ENCODE peak calls at places on chromosomes 11 and 22, in eight cellular contexts. I, B, Q, X, G, O, Y and Z are unnamed samples.
A peak's percentile ranks its signal among the peaks of the same experiment; 100 is the strongest.

GRCh38 chr22:47456031-47456430 is 693.6 kb downstream of the TBC1D22A start:
- DNase-seq in I (no peak), B (no peak), Q (no peak), X (no peak), G (no peak), O (no peak), Y (no peak), Z (no peak)

GRCh38 chr11:19953909-19954308 is 206.4 kb downstream of the DBX1 start:
- DNase-seq in I (no peak), B (no peak), Q (peak; percentile 81), X (peak; percentile 87), G (peak; percentile 78), O (peak; percentile 88), Y (peak; percentile 89), Z (no peak)

GRCh38 chr22:47056776-47057470 is 294.5 kb downstream of the TBC1D22A start:
- DNase-seq in I (no peak), B (no peak), Q (no peak), X (no peak), G (no peak), O (no peak), Y (no peak), Z (no peak)

GRCh38 chr11:96092511-96092910 is 168.6 kb upstream of the MTMR2 start:
- DNase-seq in I (no peak), B (no peak), Q (no peak), X (no peak), G (no peak), O (no peak), Y (no peak), Z (no peak)

GRCh38 chr22:40540265-40540664 is 96.3 kb downstream of the MRTFA start:
- DNase-seq in I (no peak), B (no peak), Q (no peak), X (no peak), G (no peak), O (no peak), Y (no peak), Z (no peak)

GRCh38 chr22:45552580-45553332 is 50.1 kb downstream of the FBLN1 start:
- DNase-seq in I (no peak), B (peak; percentile 44), Q (peak; percentile 20), X (peak; percentile 90), G (peak; percentile 98), O (peak; percentile 97), Y (peak; percentile 88), Z (no peak)

GRCh38 chr11:67051494-67051893 is 5.2 kb upstream of the RHOD start:
- DNase-seq in I (no peak), B (no peak), Q (no peak), X (no peak), G (no peak), O (no peak), Y (no peak), Z (no peak)

GRCh38 chr11:94845622-94846021 is 77.5 kb downstream of the AMOTL1 start:
- DNase-seq in I (no peak), B (no peak), Q (peak; percentile 97), X (peak; percentile 39), G (no peak), O (peak; percentile 11), Y (no peak), Z (no peak)

GRCh38 chr11:27395556-27396258 is 32.7 kb upstream of the CCDC34 start:
- DNase-seq in I (no peak), B (peak; percentile 64), Q (peak; percentile 85), X (no peak), G (peak; percentile 55), O (no peak), Y (no peak), Z (no peak)

GRCh38 chr22:27746918-27747317 is 54.6 kb downstream of the MN1 start:
- DNase-seq in I (no peak), B (no peak), Q (no peak), X (no peak), G (no peak), O (no peak), Y (no peak), Z (no peak)

GRCh38 chr11:102345923-102346322 is 1.1 kb upstream of the BIRC2 start:
- DNase-seq in I (no peak), B (no peak), Q (peak; percentile 78), X (peak; percentile 68), G (peak; percentile 24), O (peak; percentile 49), Y (peak; percentile 37), Z (no peak)

GRCh38 chr11:4095509-4096230 is 1.1 kb downstream of the RRM1 start:
- DNase-seq in I (peak; percentile 55), B (no peak), Q (peak; percentile 85), X (peak; percentile 87), G (peak; percentile 63), O (peak; percentile 71), Y (peak; percentile 65), Z (no peak)

GRCh38 chr11:33772300-33772699 is 2.0 kb downstream of the FBXO3 start:
- DNase-seq in I (no peak), B (no peak), Q (peak; percentile 92), X (peak; percentile 33), G (no peak), O (peak; percentile 9), Y (no peak), Z (no peak)

GRCh38 chr11:102527701-102528100 is 2.8 kb downstream of the MMP7 start:
- DNase-seq in I (no peak), B (no peak), Q (no peak), X (peak; percentile 44), G (no peak), O (no peak), Y (peak; percentile 72), Z (no peak)

GRCh38 chr11:9692696-9693095 is 28.8 kb downstream of the SWAP70 start:
- DNase-seq in I (peak; percentile 81), B (no peak), Q (no peak), X (no peak), G (no peak), O (no peak), Y (no peak), Z (no peak)

GRCh38 chr11:9689721-9690120 is 25.8 kb downstream of the SWAP70 start:
- DNase-seq in I (no peak), B (no peak), Q (no peak), X (peak; percentile 43), G (peak; percentile 30), O (peak; percentile 58), Y (peak; percentile 92), Z (no peak)

GRCh38 chr11:9697766-9698165 is 33.9 kb downstream of the SWAP70 start:
- DNase-seq in I (peak; percentile 66), B (no peak), Q (no peak), X (no peak), G (no peak), O (no peak), Y (no peak), Z (no peak)

GRCh38 chr11:9691865-9692264 is 28.0 kb downstream of the SWAP70 start:
- DNase-seq in I (no peak), B (no peak), Q (peak; percentile 90), X (peak; percentile 73), G (no peak), O (peak; percentile 69), Y (peak; percentile 38), Z (no peak)

GRCh38 chr11:9693801-9694553 is 30.1 kb downstream of the SWAP70 start:
- DNase-seq in I (no peak), B (no peak), Q (peak; percentile 75), X (no peak), G (no peak), O (no peak), Y (no peak), Z (no peak)
- TF ChIP-seq CTCF in I (peak; percentile 64), B (no peak), Q (no peak), X (no peak), G (no peak), O (no peak), Y (no peak), Z (no peak)

DNA sequence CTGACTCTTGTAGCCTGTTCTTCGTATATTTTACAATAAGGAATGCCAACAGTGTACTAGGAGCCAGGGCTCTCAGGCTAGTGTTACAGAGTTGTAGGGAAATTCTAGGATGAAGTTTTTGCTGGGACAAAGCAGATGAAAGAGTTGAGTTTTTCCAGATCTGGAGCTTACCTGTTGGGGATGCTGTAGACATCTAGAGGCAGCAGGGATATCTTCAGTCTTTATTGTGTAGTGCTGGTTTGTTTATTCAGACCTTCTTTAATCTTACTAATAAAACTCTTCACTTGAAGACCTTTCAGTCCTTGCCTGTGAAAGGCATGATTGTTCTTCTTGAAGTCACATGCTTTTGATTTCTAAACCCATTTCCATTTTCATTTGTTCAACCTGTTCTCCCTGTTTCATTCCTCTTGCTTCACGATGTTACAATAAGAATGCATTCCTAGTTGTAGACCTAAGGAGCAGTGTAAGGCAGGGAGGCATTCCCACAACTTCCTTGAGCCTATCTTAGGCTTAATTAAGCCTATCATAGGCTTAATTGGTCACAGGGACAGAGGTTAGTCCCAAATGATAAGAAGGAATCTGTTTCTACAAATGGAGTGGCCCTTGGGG is 7.9 kb upstream of the SLC37A2 start:
- DNase-seq in I (no peak), B (no peak), Q (peak; percentile 50), X (no peak), G (no peak), O (no peak), Y (no peak), Z (no peak)
- TF ChIP-seq CTCF in I (no peak), B (no peak), Q (no peak), X (no peak), G (no peak), O (no peak), Y (no peak), Z (no peak)

DNA sequence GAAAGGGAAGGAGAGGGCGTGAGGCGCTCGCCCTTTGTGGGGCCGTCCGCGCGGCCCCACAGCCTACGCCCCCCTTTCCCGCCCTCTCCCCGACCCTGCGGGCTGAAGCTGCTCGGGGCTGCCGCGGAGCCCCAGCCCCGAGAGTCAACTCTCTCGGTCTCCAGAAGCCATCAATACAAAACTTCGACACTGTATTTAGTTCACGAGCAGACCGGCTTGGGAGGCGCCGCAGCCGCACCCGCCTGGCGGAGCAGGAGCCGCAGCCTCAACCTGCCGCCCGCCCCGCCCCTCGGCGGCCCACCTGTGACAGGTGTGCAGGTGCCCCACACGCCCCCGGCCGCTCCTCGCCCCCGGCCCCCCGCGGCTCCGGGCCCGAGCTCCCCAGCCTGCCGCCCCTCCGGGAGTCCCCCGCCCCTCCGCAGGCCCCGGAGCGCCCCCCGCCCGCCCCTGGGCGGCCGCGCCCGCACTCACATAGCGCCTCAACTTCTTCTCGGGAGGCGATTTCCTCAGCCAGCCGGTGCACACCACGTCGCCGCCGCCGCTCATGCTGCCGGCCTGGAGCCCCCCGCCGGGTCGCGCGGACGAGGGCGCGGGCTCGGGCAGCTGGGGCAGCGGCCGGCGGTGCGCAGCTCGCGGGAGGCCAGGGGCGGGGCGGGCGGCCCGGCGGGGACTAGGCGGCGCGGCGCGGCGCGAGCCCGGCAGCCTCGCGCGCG is at the start of gene GAB2:
- DNase-seq in I (no peak), B (peak; percentile 66), Q (no peak), X (no peak), G (no peak), O (no peak), Y (no peak), Z (no peak)
- TF ChIP-seq CTCF in I (no peak), B (peak; percentile 1), Q (no peak), X (no peak), G (no peak), O (no peak), Y (no peak), Z (no peak)

DNA sequence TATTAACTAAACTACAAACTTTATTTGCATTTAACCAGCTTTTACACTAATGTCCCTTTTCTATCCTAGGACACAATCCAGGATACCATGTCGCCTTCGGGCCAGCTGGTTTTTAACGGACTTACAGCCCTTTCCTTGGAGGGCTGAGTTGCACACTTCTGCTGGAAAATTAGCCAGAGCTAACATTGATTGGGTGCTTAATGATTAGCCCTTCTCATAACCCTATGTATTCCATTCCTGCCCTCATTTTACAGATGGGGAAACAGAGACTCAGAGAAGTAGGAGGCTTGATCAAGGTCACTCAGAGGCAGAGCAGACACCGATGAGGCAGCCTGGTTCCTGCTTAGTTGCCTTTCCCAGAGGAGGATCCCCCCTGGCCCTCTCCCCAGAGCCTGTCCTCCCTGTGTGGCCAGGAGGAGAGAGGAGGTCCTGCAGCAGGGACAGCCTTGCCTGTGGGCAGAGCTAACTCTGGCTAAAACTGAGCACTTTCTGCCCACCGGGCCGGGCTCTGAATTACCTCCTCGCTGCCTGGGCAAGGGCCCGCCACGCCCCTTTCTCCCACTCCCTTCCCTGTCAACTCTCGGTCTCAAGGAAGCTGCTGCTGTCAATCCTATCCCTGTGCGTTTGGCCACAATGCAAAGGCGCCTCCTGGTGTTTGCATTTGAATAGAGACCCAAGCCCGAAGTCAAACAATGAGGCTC is 59.6 kb upstream of the PAX6 start:
- DNase-seq in I (no peak), B (peak; percentile 26), Q (peak; percentile 38), X (peak; percentile 56), G (peak; percentile 46), O (peak; percentile 36), Y (peak; percentile 45), Z (peak; percentile 67)
- TF ChIP-seq CTCF in I (peak; percentile 61), B (peak; percentile 60), Q (peak; percentile 83), X (peak; percentile 81), G (peak; percentile 76), O (peak; percentile 65), Y (peak; percentile 77), Z (peak; percentile 47)